ENCODE peak calls at places on chromosome 14, in six cellular contexts. One of them, this sample, is unnamed.

GRCh38 chr14:33505963-33506329 is 444.9 kb downstream of the EGLN3 start:
- DNase-seq in lower leg skin: no peak
- DNase-seq in RCC 7860: no peak
- DNase-seq in CD8-positive, alpha-beta memory T cell: no peak
- DNase-seq in body of pancreas: no peak
- DNase-seq in activated T-cell treated with anti-CD3 and anti-CD28 coated beads for 1 hour: no peak
- DNase-seq in this sample: no peak

GRCh38 chr14:24052656-24053547 is 1.1 kb downstream of the CARMIL3 start:
- DNase-seq in lower leg skin: no peak
- DNase-seq in RCC 7860: no peak
- DNase-seq in CD8-positive, alpha-beta memory T cell: no peak
- DNase-seq in body of pancreas: no peak
- DNase-seq in activated T-cell treated with anti-CD3 and anti-CD28 coated beads for 1 hour: no peak
- DNase-seq in this sample: no peak

GRCh38 chr14:23942587-23942986 is 11.0 kb upstream of the DHRS4 start:
- DNase-seq in lower leg skin: no peak
- DNase-seq in RCC 7860: peak; percentile 18
- DNase-seq in CD8-positive, alpha-beta memory T cell: no peak
- DNase-seq in body of pancreas: peak; percentile 66
- DNase-seq in activated T-cell treated with anti-CD3 and anti-CD28 coated beads for 1 hour: no peak
- DNase-seq in this sample: no peak

GRCh38 chr14:101026341-101026740 is 122.8 kb upstream of the RTL1 start:
- DNase-seq in lower leg skin: no peak
- DNase-seq in RCC 7860: no peak
- DNase-seq in CD8-positive, alpha-beta memory T cell: no peak
- DNase-seq in body of pancreas: no peak
- DNase-seq in activated T-cell treated with anti-CD3 and anti-CD28 coated beads for 1 hour: no peak
- DNase-seq in this sample: no peak

GRCh38 chr14:100237735-100238418 is 1.1 kb upstream of the YY1 start:
- DNase-seq in lower leg skin: peak; percentile 48
- DNase-seq in RCC 7860: no peak
- DNase-seq in CD8-positive, alpha-beta memory T cell: peak; percentile 33
- DNase-seq in body of pancreas: peak; percentile 61
- DNase-seq in activated T-cell treated with anti-CD3 and anti-CD28 coated beads for 1 hour: peak; percentile 31
- DNase-seq in this sample: peak; percentile 45

GRCh38 chr14:97410667-97411286 is 613.6 kb downstream of the VRK1 start:
- DNase-seq in lower leg skin: no peak
- DNase-seq in RCC 7860: no peak
- DNase-seq in CD8-positive, alpha-beta memory T cell: no peak
- DNase-seq in body of pancreas: no peak
- DNase-seq in activated T-cell treated with anti-CD3 and anti-CD28 coated beads for 1 hour: no peak
- DNase-seq in this sample: no peak

GRCh38 chr14:63573579-63573978 is 30.4 kb upstream of the PPP2R5E start:
- DNase-seq in lower leg skin: no peak
- DNase-seq in RCC 7860: no peak
- DNase-seq in CD8-positive, alpha-beta memory T cell: no peak
- DNase-seq in body of pancreas: no peak
- DNase-seq in activated T-cell treated with anti-CD3 and anti-CD28 coated beads for 1 hour: no peak
- DNase-seq in this sample: no peak

GRCh38 chr14:91901449-91902250 is 34.3 kb upstream of the TC2N start:
- DNase-seq in lower leg skin: peak; percentile 60
- DNase-seq in RCC 7860: no peak
- DNase-seq in CD8-positive, alpha-beta memory T cell: no peak
- DNase-seq in body of pancreas: peak; percentile 69
- DNase-seq in activated T-cell treated with anti-CD3 and anti-CD28 coated beads for 1 hour: no peak
- DNase-seq in this sample: no peak

GRCh38 chr14:53444677-53445312 is 291.7 kb upstream of the DDHD1 start:
- DNase-seq in lower leg skin: no peak
- DNase-seq in RCC 7860: no peak
- DNase-seq in CD8-positive, alpha-beta memory T cell: no peak
- DNase-seq in body of pancreas: no peak
- DNase-seq in activated T-cell treated with anti-CD3 and anti-CD28 coated beads for 1 hour: no peak
- DNase-seq in this sample: no peak

GRCh38 chr14:105492051-105492965 is 1.3 kb downstream of the TEDC1 start:
- DNase-seq in lower leg skin: peak; percentile 43
- DNase-seq in RCC 7860: no peak
- DNase-seq in CD8-positive, alpha-beta memory T cell: no peak
- DNase-seq in body of pancreas: peak; percentile 40
- DNase-seq in activated T-cell treated with anti-CD3 and anti-CD28 coated beads for 1 hour: no peak
- DNase-seq in this sample: no peak

GRCh38 chr14:70441641-70442040 is 10.3 kb upstream of the ADAM21 start:
- DNase-seq in lower leg skin: no peak
- DNase-seq in RCC 7860: no peak
- DNase-seq in CD8-positive, alpha-beta memory T cell: no peak
- DNase-seq in body of pancreas: no peak
- DNase-seq in activated T-cell treated with anti-CD3 and anti-CD28 coated beads for 1 hour: no peak
- DNase-seq in this sample: no peak

GRCh38 chr14:99753225-99754140 is 39.7 kb upstream of the EML1 start:
- DNase-seq in lower leg skin: no peak
- DNase-seq in RCC 7860: no peak
- DNase-seq in CD8-positive, alpha-beta memory T cell: no peak
- DNase-seq in body of pancreas: no peak
- DNase-seq in activated T-cell treated with anti-CD3 and anti-CD28 coated beads for 1 hour: no peak
- DNase-seq in this sample: no peak

GRCh38 chr14:27392153-27392552 is 794.3 kb upstream of the NOVA1 start:
- DNase-seq in lower leg skin: no peak
- DNase-seq in RCC 7860: no peak
- DNase-seq in CD8-positive, alpha-beta memory T cell: no peak
- DNase-seq in body of pancreas: no peak
- DNase-seq in activated T-cell treated with anti-CD3 and anti-CD28 coated beads for 1 hour: no peak
- DNase-seq in this sample: no peak

GRCh38 chr14:73344304-73344703 is 107.0 kb downstream of the PAPLN start:
- DNase-seq in lower leg skin: no peak
- DNase-seq in RCC 7860: no peak
- DNase-seq in CD8-positive, alpha-beta memory T cell: no peak
- DNase-seq in body of pancreas: no peak
- DNase-seq in activated T-cell treated with anti-CD3 and anti-CD28 coated beads for 1 hour: no peak
- DNase-seq in this sample: no peak

GRCh38 chr14:77580964-77581505 is 35.4 kb downstream of the SPTLC2 start:
- DNase-seq in lower leg skin: no peak
- DNase-seq in RCC 7860: peak; percentile 8
- DNase-seq in CD8-positive, alpha-beta memory T cell: peak; percentile 36
- DNase-seq in body of pancreas: no peak
- DNase-seq in activated T-cell treated with anti-CD3 and anti-CD28 coated beads for 1 hour: no peak
- DNase-seq in this sample: no peak

GRCh38 chr14:58428011-58428807 is 690 bp downstream of the KIAA0586 start:
- DNase-seq in lower leg skin: no peak
- DNase-seq in RCC 7860: no peak
- DNase-seq in CD8-positive, alpha-beta memory T cell: no peak
- DNase-seq in body of pancreas: no peak
- DNase-seq in activated T-cell treated with anti-CD3 and anti-CD28 coated beads for 1 hour: no peak
- DNase-seq in this sample: no peak

GRCh38 chr14:37709419-37710195 is 114.2 kb downstream of the TTC6 start:
- DNase-seq in lower leg skin: no peak
- DNase-seq in RCC 7860: no peak
- DNase-seq in CD8-positive, alpha-beta memory T cell: no peak
- DNase-seq in body of pancreas: no peak
- DNase-seq in activated T-cell treated with anti-CD3 and anti-CD28 coated beads for 1 hour: no peak
- DNase-seq in this sample: no peak

GRCh38 chr14:88961214-88961613 is 136.8 kb downstream of the TTC8 start:
- DNase-seq in lower leg skin: no peak
- DNase-seq in RCC 7860: no peak
- DNase-seq in CD8-positive, alpha-beta memory T cell: no peak
- DNase-seq in body of pancreas: no peak
- DNase-seq in activated T-cell treated with anti-CD3 and anti-CD28 coated beads for 1 hour: no peak
- DNase-seq in this sample: no peak

GRCh38 chr14:70394674-70395073 is 22.2 kb downstream of the SYNJ2BP start:
- DNase-seq in lower leg skin: no peak
- DNase-seq in RCC 7860: no peak
- DNase-seq in CD8-positive, alpha-beta memory T cell: no peak
- DNase-seq in body of pancreas: no peak
- DNase-seq in activated T-cell treated with anti-CD3 and anti-CD28 coated beads for 1 hour: no peak
- DNase-seq in this sample: no peak

GRCh38 chr14:29601559-29602109 is 326.0 kb downstream of the PRKD1 start:
- DNase-seq in lower leg skin: no peak
- DNase-seq in RCC 7860: no peak
- DNase-seq in CD8-positive, alpha-beta memory T cell: no peak
- DNase-seq in body of pancreas: no peak
- DNase-seq in activated T-cell treated with anti-CD3 and anti-CD28 coated beads for 1 hour: no peak
- DNase-seq in this sample: no peak

GRCh38 chr14:74135386-74135785 is 50.6 kb downstream of the LIN52 start:
- DNase-seq in lower leg skin: no peak
- DNase-seq in RCC 7860: no peak
- DNase-seq in CD8-positive, alpha-beta memory T cell: no peak
- DNase-seq in body of pancreas: no peak
- DNase-seq in activated T-cell treated with anti-CD3 and anti-CD28 coated beads for 1 hour: no peak
- DNase-seq in this sample: no peak

GRCh38 chr14:68762944-68763831 is 29.7 kb downstream of the ZFP36L1 start:
- DNase-seq in lower leg skin: no peak
- DNase-seq in RCC 7860: peak; percentile 36
- DNase-seq in CD8-positive, alpha-beta memory T cell: no peak
- DNase-seq in body of pancreas: peak; percentile 88
- DNase-seq in activated T-cell treated with anti-CD3 and anti-CD28 coated beads for 1 hour: no peak
- DNase-seq in this sample: no peak

This sample was measured in naive B cell.